ENCODE peak calls at places on chromosomes 13 and 19, in four cellular contexts. J, V, P and Z are unnamed samples.

GRCh38 chr19:33403973-33404304 is 30.4 kb downstream of the CEBPG start:
- DNase-seq in J (no peak), V (no peak), P (no peak), Z (no peak)

GRCh38 chr19:13425151-13425550 is 81.1 kb downstream of the CACNA1A start:
- DNase-seq in J (no peak), V (no peak), P (no peak), Z (no peak)

GRCh38 chr19:47776568-47776967 is 1.9 kb upstream of the SELENOW start:
- DNase-seq in J (no peak), V (no peak), P (peak), Z (no peak)

GRCh38 chr13:43301341-43301969 is 278.1 kb downstream of the DNAJC15 start:
- DNase-seq in J (no peak), V (no peak), P (peak), Z (no peak)

GRCh38 chr19:35608250-35608649 is 4.3 kb upstream of the HAUS5 start:
- DNase-seq in J (no peak), V (no peak), P (no peak), Z (peak)

GRCh38 chr19:19179548-19180441 is 9.7 kb upstream of the MEF2B start:
- DNase-seq in J (no peak), V (no peak), P (no peak), Z (no peak)

GRCh38 chr19:58021541-58022282 is 12.1 kb upstream of the ZSCAN1 start:
- DNase-seq in J (peak), V (no peak), P (peak), Z (peak)

GRCh38 chr13:89514534-89515312 is 1832.8 kb upstream of the MIR17HG start:
- DNase-seq in J (peak), V (no peak), P (peak), Z (no peak)

GRCh38 chr19:49361438-49362047 is 673 bp downstream of the TEAD2 start:
- DNase-seq in J (peak), V (no peak), P (peak), Z (no peak)

GRCh38 chr13:35855531-35856019 is 275.6 kb downstream of the DCLK1 start:
- DNase-seq in J (peak), V (no peak), P (no peak), Z (no peak)

GRCh38 chr19:40035996-40036395 is 20.0 kb downstream of the ZNF780B start:
- DNase-seq in J (no peak), V (no peak), P (no peak), Z (no peak)

GRCh38 chr19:11025997-11026396 is 63.3 kb upstream of the LDLR start:
- DNase-seq in J (no peak), V (no peak), P (no peak), Z (no peak)

GRCh38 chr19:8445488-8446001 is 770 bp downstream of the HNRNPM start:
- DNase-seq in J (no peak), V (no peak), P (peak), Z (peak)

GRCh38 chr13:51534075-51534817 is 50.0 kb upstream of the WDFY2 start:
- DNase-seq in J (no peak), V (no peak), P (no peak), Z (peak)

DNA sequence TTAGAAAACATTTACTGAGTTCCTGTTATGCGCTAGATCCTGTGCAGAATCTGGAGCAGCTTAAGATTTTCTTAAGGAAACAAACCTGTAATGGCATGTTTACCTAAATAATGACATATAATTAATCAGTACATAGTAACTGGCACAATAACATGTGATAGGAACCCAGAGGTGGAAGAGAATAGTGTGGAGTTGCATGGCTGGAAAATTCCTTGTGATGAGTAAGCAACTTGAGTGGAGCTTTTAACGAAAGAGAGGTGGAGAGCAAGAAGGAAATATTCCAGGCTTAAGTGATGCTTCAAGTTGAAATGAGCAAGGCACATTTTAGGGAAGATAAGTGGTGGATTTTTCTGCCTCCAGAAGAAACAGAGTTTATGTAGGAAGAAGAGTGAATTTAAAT is 9.2 kb upstream of the GPC5 start:
- DNase-seq in J (no peak), V (no peak), P (no peak), Z (no peak)
- TF ChIP-seq MYC in J (no peak), V (no peak), P (no peak), Z (no peak)

DNA sequence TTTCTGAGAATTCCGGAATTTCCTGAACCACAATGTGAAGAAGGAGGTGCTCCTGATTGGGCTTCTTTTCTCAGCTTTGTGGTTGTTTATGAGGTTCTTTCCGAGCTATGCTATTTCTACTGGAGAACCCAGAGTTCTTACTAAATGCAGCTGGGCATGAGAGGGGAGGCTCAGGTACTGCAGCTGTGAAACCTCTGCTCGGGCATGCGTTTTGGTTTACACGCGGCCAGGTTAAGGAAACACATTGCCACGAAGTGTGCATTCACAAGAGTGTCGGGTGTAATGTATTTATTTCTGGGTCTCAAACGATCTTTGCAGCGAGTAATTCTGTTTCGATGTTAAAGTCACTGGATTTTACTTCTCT is 657 bp upstream of the MIR17HG start:
- DNase-seq in J (no peak), V (peak), P (peak), Z (peak)
- TF ChIP-seq MYC in J (no peak), V (no peak), P (no peak), Z (no peak)

GRCh38 chr13:112575680-112576079 is 12.3 kb downstream of the TUBGCP3 start:
- DNase-seq in J (no peak), V (no peak), P (peak), Z (peak)
- TF ChIP-seq MYC in J (no peak), V (no peak), P (no peak), Z (no peak)

GRCh38 chr13:80928241-80928640 is 587.3 kb upstream of the SPRY2 start:
- DNase-seq in J (no peak), V (no peak), P (no peak), Z (no peak)
- TF ChIP-seq MYC in J (no peak), V (no peak), P (no peak), Z (no peak)

GRCh38 chr13:41706189-41706588 is 248.8 kb downstream of the RGCC start:
- DNase-seq in J (no peak), V (no peak), P (no peak), Z (no peak)
- TF ChIP-seq MYC in J (no peak), V (no peak), P (no peak), Z (no peak)

GRCh38 chr19:50690439-50690838 is 29.2 kb downstream of the SHANK1 start:
- DNase-seq in J (no peak), V (no peak), P (no peak), Z (no peak)

GRCh38 chr19:50688766-50689165 is 30.8 kb downstream of the SHANK1 start:
- DNase-seq in J (no peak), V (no peak), P (no peak), Z (no peak)

GRCh38 chr19:50686310-50687032 is 33.1 kb downstream of the SHANK1 start:
- DNase-seq in J (no peak), V (no peak), P (no peak), Z (no peak)
- TF ChIP-seq MYC in J (no peak), V (no peak), P (no peak), Z (no peak)

GRCh38 chr13:32409561-32410440 is 18.1 kb downstream of the N4BP2L1 start:
- DNase-seq in J (no peak), V (no peak), P (peak), Z (peak)

GRCh38 chr13:32407854-32408253 is 20.1 kb downstream of the N4BP2L1 start:
- DNase-seq in J (no peak), V (no peak), P (no peak), Z (no peak)

GRCh38 chr13:32413284-32413683 is 14.6 kb downstream of the N4BP2L1 start:
- DNase-seq in J (no peak), V (no peak), P (no peak), Z (no peak)

GRCh38 chr13:32408999-32409313 is 19.0 kb downstream of the N4BP2L1 start:
- DNase-seq in J (no peak), V (no peak), P (no peak), Z (no peak)

GRCh38 chr13:32408296-32408998 is 19.5 kb downstream of the N4BP2L1 start:
- DNase-seq in J (no peak), V (no peak), P (no peak), Z (peak)
- TF ChIP-seq MYC in J (no peak), V (no peak), P (no peak), Z (no peak)